ENCODE peak calls at places on chromosomes 12 and 14, in eight cellular contexts. N, H, Z, C, S, V, F and B are unnamed samples.

GRCh38 chr12:69534389-69534822 is 50.9 kb upstream of the CCT2 start:
- DNase-seq in Z (no peak), C (no peak), F (peak; percentile 85), S (peak; percentile 100), N (peak; percentile 57), H (no peak), V (peak; percentile 99), B (peak; percentile 39)

GRCh38 chr12:15956413-15957185 is 45.5 kb downstream of the DERA start:
- DNase-seq in C (no peak), S (no peak), H (no peak), Z (no peak), F (no peak), V (no peak), N (no peak), B (no peak)

GRCh38 chr14:41120400-41120799 is 486.3 kb upstream of the LRFN5 start:
- DNase-seq in S (no peak), C (no peak), Z (no peak), H (no peak), N (no peak), V (no peak), F (no peak), B (no peak)

GRCh38 chr12:106288510-106289195 is 13.9 kb upstream of the TCP11L2 start:
- DNase-seq in N (no peak), C (no peak), V (peak; percentile 96), H (no peak), F (peak; percentile 73), Z (no peak), S (peak; percentile 97), B (no peak)

GRCh38 chr14:56295743-56296142 is 177.5 kb downstream of the PELI2 start:
- DNase-seq in C (no peak), H (no peak), V (no peak), Z (no peak), N (no peak), F (no peak), S (no peak), B (no peak)

GRCh38 chr12:89671469-89671868 is 37.2 kb downstream of the ATP2B1 start:
- DNase-seq in C (no peak), Z (no peak), H (no peak), N (no peak), S (peak; percentile 64), V (peak; percentile 66), F (no peak), B (no peak)

GRCh38 chr12:130870442-130871285 is 1.2 kb upstream of the RAN start:
- DNase-seq in C (peak; percentile 78), S (peak; percentile 83), N (peak; percentile 66), Z (peak; percentile 35), F (peak; percentile 90), V (peak; percentile 98), H (peak; percentile 58), B (peak; percentile 78)

GRCh38 chr14:102057480-102058114 is 29.2 kb downstream of the HSP90AA1 start:
- DNase-seq in H (no peak), C (no peak), F (no peak), N (no peak), V (no peak), S (no peak), Z (no peak), B (no peak)

GRCh38 chr14:36520601-36521525 is 831 bp upstream of the NKX2-1 start:
- DNase-seq in N (no peak), C (peak; percentile 84), S (peak; percentile 2), Z (no peak), F (peak; percentile 68), V (peak; percentile 58), H (peak; percentile 44), B (peak; percentile 79)

GRCh38 chr14:87113286-87113685 is 879.7 kb downstream of the GALC start:
- DNase-seq in Z (no peak), F (no peak), H (no peak), C (no peak), N (no peak), V (no peak), S (no peak), B (no peak)

GRCh38 chr12:125936502-125936901 is 871.3 kb downstream of the AACS start:
- DNase-seq in V (no peak), Z (no peak), C (no peak), N (no peak), S (no peak), F (no peak), H (no peak), B (no peak)
- H3K9me3 ChIP-seq in V (no peaks in the 10 kb centered on the region), Z (no peaks in the 10 kb centered on the region), C (no peaks in the 10 kb centered on the region), N (no peaks in the 10 kb centered on the region), S (peaks cover 1% of the 10 kb centered on the region), F (no peaks in the 10 kb centered on the region), H (peaks cover 3% of the 10 kb centered on the region), B (no peaks in the 10 kb centered on the region)

DNA sequence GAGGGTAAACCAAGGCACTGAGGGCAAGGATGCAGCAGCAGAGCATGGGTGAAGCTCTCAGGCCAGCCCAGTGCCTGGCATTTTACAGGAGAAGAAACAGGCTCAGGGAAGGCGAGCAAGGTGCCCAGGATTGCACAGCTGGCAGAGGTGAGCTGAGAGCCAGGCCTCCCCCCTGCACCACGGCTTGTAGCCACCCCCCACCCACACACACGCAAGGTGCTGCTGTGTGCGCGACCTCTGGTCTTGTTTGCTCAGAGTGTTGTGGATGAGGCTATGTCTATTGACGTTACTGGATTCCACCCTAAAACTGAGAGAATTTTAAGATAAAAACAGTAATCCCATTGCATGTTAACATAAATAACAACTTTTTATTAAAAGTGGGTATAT is 5.3 kb downstream of the LRCOL1 start:
- DNase-seq in S (no peak), Z (no peak), N (no peak), F (no peak), C (no peak), V (no peak), H (no peak), B (no peak)
- H3K27me3 ChIP-seq in S (peaks cover 30% of the 10 kb centered on the region), Z (no peaks in the 10 kb centered on the region), N (no peaks in the 10 kb centered on the region), F (peaks cover 12% of the 10 kb centered on the region), C (peaks cover 39% of the 10 kb centered on the region), V (peaks cover 81% of the 10 kb centered on the region), H (peaks cover 7% of the 10 kb centered on the region), B (peaks cover 67% of the 10 kb centered on the region)

GRCh38 chr14:55133416-55133815 is 4.4 kb downstream of the LGALS3 start:
- DNase-seq in S (peak; percentile 43), N (no peak), V (peak; percentile 73), Z (no peak), F (peak; percentile 8), H (no peak), C (no peak), B (no peak)

GRCh38 chr14:55130194-55130550 is 1.1 kb downstream of the LGALS3 start:
- DNase-seq in Z (no peak), C (no peak), H (peak; percentile 44), F (no peak), S (peak; percentile 69), N (no peak), V (peak; percentile 75), B (no peak)

GRCh38 chr14:55129086-55129427 is at the start of gene LGALS3:
- DNase-seq in S (peak; percentile 51), N (peak; percentile 83), C (peak; percentile 94), V (peak; percentile 88), H (peak; percentile 87), F (peak; percentile 72), Z (peak; percentile 72), B (peak; percentile 90)

GRCh38 chr14:55129428-55130193 is 559 bp downstream of the LGALS3 start:
- DNase-seq in S (peak; percentile 74), Z (peak; percentile 50), H (peak; percentile 70), C (peak; percentile 86), N (peak; percentile 68), F (peak; percentile 65), V (peak; percentile 93), B (peak; percentile 81)

DNA sequence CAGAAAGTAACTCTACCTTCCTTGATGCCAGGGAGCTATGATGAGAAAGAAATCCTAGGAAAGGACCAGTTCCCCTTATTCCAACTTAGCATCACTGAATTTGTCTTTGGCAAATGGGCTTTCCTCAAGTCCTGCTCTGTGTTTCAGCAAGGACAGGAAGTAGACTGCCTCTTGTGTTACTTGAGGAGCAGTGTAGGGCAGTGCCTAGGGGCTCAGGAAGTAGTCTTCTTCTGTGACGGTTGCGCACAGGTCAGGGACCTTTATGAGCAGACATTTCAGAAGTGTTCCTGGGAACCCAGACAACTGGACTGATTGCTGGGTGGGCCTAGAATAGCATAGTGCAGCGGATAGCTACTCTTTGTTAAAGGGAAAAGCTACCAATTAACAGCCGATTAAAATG is 2.7 kb downstream of the LGALS3 start:
- DNase-seq in S (peak; percentile 22), Z (no peak), N (no peak), C (no peak), F (no peak), H (no peak), V (peak; percentile 74), B (no peak)
- H3K4me3 ChIP-seq in S (no peak overlapping the region), Z (peak overlapping the region; percentile 16), N (no peak overlapping the region), C (peak overlapping the region; percentile 82), F (no peak overlapping the region), H (peak overlapping the region; percentile 69), V (peak overlapping the region; percentile 95), B (peak overlapping the region; percentile 83)

GRCh38 chr14:29687071-29687765 is 240.4 kb downstream of the PRKD1 start:
- DNase-seq in N (no peak), S (peak; percentile 12), C (no peak), V (no peak), H (no peak), Z (no peak), F (no peak), B (no peak)

GRCh38 chr14:29682789-29683188 is 244.9 kb downstream of the PRKD1 start:
- DNase-seq in H (no peak), N (no peak), F (peak; percentile 5), C (no peak), Z (no peak), S (no peak), V (no peak), B (no peak)

GRCh38 chr14:29681308-29681707 is 246.3 kb downstream of the PRKD1 start:
- DNase-seq in S (peak; percentile 26), C (no peak), F (no peak), Z (no peak), V (peak; percentile 30), N (no peak), H (no peak), B (no peak)
- H3K9me3 ChIP-seq in S (no peaks in the 10 kb centered on the region), C (no peaks in the 10 kb centered on the region), F (no peaks in the 10 kb centered on the region), Z (no peaks in the 10 kb centered on the region), V (no peaks in the 10 kb centered on the region), N (no peaks in the 10 kb centered on the region), H (no peaks in the 10 kb centered on the region), B (no peaks in the 10 kb centered on the region)